ENCODE peak calls at places on chromosomes 2 and 18, in nine cellular contexts. M, Y, X, O, C, U, P, I and D are unnamed samples.

GRCh38 chr2:217899231-217900009 is 103.4 kb downstream of the TNS1 start:
- DNase-seq in C (peak), U (peak), P (peak), X (no peak), O (peak), I (no peak), Y (no peak), M (no peak), D (no peak)

GRCh38 chr2:197668296-197668695 is 7.1 kb downstream of the RFTN2 start:
- DNase-seq in I (no peak), P (no peak), X (no peak), U (no peak), O (no peak), C (no peak), Y (no peak), M (no peak), D (no peak)

GRCh38 chr2:117763806-117764205 is 50.7 kb upstream of the DDX18 start:
- DNase-seq in I (no peak), P (no peak), X (no peak), M (no peak), U (peak), Y (no peak), C (peak), O (no peak), D (no peak)

GRCh38 chr2:36663851-36664715 is 32.4 kb upstream of the VIT start:
- DNase-seq in C (peak), M (peak), Y (peak), P (peak), I (no peak), U (peak), O (no peak), X (no peak), D (no peak)

GRCh38 chr2:151853070-151853758 is 25.0 kb upstream of the ARL5A start:
- DNase-seq in P (no peak), Y (no peak), O (no peak), X (no peak), M (no peak), I (no peak), U (no peak), C (no peak), D (no peak)

GRCh38 chr2:232008907-232009638 is 47.6 kb downstream of the DIS3L2 start:
- DNase-seq in U (no peak), O (no peak), C (no peak), M (no peak), I (no peak), Y (no peak), X (no peak), P (no peak), D (no peak)

GRCh38 chr18:77063256-77063655 is 69.3 kb downstream of the MBP start:
- DNase-seq in I (no peak), X (no peak), M (peak), Y (peak), U (peak), O (no peak), P (no peak), C (no peak), D (peak)

GRCh38 chr2:108833219-108833618 is 46.6 kb downstream of the CCDC138 start:
- DNase-seq in U (no peak), C (no peak), O (no peak), I (no peak), X (no peak), P (no peak), M (no peak), Y (peak), D (no peak)

GRCh38 chr2:205511221-205511620 is 171.1 kb upstream of the NRP2 start:
- DNase-seq in P (no peak), C (no peak), M (no peak), I (peak), O (no peak), U (no peak), X (no peak), Y (no peak), D (no peak)

GRCh38 chr2:40113997-40114396 is 334.9 kb upstream of the THUMPD2 start:
- DNase-seq in I (no peak), P (no peak), M (no peak), U (no peak), C (no peak), O (no peak), X (no peak), Y (no peak), D (no peak)

GRCh38 chr2:112958428-112959108 is 19.2 kb upstream of the IL36G start:
- DNase-seq in Y (peak), O (no peak), U (peak), X (no peak), C (no peak), I (no peak), P (peak), M (peak), D (no peak)

GRCh38 chr2:43226558-43226954 is at the start of gene ZFP36L2:
- DNase-seq in M (peak), Y (peak), C (no peak), I (no peak), P (peak), X (peak), O (peak), U (peak), D (peak)

GRCh38 chr18:5534845-5535244 is 9.0 kb downstream of the EPB41L3 start:
- DNase-seq in X (no peak), I (no peak), Y (no peak), P (no peak), O (no peak), M (no peak), U (no peak), C (peak), D (no peak)

DNA sequence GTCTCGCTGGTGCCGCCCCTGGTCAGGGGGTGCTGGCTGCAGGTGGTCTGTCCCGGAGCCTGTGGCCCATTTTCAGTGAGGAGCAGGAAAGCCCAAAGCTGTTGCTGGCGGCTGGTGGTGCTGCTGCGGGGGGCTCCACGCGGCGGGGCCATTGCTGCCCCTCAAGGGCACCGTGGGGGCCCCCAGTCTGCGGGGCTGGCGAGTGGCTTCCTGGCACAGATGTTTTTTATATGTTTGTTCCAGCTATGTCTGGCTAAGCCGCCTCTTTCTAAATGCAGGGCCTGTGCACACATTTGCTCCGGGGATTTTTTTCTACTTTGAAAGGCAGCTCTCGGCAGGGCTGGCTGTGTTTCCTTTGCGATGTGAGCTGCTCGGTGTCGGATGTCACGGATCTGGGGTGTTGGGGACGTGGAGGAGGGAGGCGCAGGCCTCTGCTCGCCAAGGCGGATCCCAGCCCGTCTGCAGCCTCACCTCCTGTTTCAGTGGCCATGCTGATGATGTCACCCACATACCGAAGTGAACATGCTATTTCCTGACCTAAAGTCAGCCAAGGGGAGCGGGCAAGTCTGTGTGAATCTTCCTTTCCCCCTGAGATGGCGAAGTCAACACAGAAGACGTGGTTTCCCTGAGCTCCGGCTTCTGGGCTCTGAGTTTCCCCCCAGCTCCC is 112.0 kb upstream of the CTDP1 start:
- DNase-seq in X (peak), U (peak), O (peak), M (no peak), I (peak), P (peak), Y (no peak), C (peak), D (no peak)
- H3K4me3 ChIP-seq in X (no peak), U (no peak), O (no peak), M (no peak), I (no peak), P (no peak), Y (no peak), C (no peak), D (no peak)

GRCh38 chr2:149169653-149170052 is 131.2 kb downstream of the LYPD6B start:
- DNase-seq in U (peak), P (no peak), X (no peak), M (no peak), Y (no peak), C (peak), I (no peak), O (no peak), D (no peak)

GRCh38 chr2:149166958-149167810 is 128.7 kb downstream of the LYPD6B start:
- DNase-seq in C (no peak), U (no peak), Y (no peak), P (no peak), X (no peak), I (no peak), M (peak), O (no peak), D (peak)

GRCh38 chr2:149167941-149168340 is 129.4 kb downstream of the LYPD6B start:
- DNase-seq in X (no peak), Y (no peak), U (no peak), I (no peak), C (no peak), M (no peak), O (peak), P (no peak), D (no peak)

GRCh38 chr2:149170911-149171310 is 132.4 kb downstream of the LYPD6B start:
- DNase-seq in P (no peak), I (no peak), O (no peak), U (peak), M (no peak), Y (no peak), X (no peak), C (no peak), D (no peak)

GRCh38 chr2:149170156-149170555 is 131.7 kb downstream of the LYPD6B start:
- DNase-seq in X (no peak), I (no peak), Y (no peak), M (no peak), U (no peak), C (no peak), P (no peak), O (no peak), D (no peak)
- H3K4me3 ChIP-seq in X (no peak), I (no peak), Y (no peak), M (no peak), U (no peak), C (no peak), P (no peak), O (no peak), D (no peak)

GRCh38 chr2:121144111-121144510 is 140.9 kb downstream of the TFCP2L1 start:
- DNase-seq in I (no peak), U (no peak), P (no peak), Y (no peak), C (no peak), M (no peak), O (no peak), X (no peak), D (no peak)

GRCh38 chr2:121147766-121148165 is 137.2 kb downstream of the TFCP2L1 start:
- DNase-seq in O (no peak), X (no peak), P (no peak), U (no peak), M (no peak), I (no peak), Y (no peak), C (peak), D (no peak)

GRCh38 chr2:121149384-121149783 is 135.6 kb downstream of the TFCP2L1 start:
- DNase-seq in O (no peak), U (no peak), Y (no peak), X (no peak), P (no peak), M (no peak), I (no peak), C (no peak), D (no peak)

GRCh38 chr2:121148481-121148880 is 136.5 kb downstream of the TFCP2L1 start:
- DNase-seq in Y (no peak), I (no peak), X (no peak), U (no peak), P (no peak), C (no peak), M (no peak), O (no peak), D (no peak)

DNA sequence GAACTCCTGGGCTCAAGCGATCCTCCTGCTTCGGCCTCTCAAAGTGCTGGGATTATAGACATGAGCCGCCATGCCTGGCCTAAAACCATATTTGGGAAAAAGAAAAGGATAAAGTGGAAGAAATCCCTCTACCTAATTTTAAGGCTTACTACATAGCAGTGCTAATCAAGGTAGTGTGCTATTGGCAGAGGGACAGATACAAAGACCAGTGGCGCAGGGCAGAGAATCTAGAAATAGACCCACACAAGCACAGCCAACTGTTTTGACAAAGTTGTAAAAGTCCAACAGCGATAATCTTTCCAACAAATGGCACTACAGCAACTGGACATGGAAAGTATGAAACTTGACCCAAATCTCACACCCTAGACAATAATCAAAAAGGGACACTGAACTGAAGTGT is 138.4 kb downstream of the TFCP2L1 start:
- DNase-seq in C (no peak), Y (no peak), U (no peak), P (no peak), O (no peak), X (no peak), I (no peak), M (no peak), D (no peak)
- H3K4me3 ChIP-seq in C (no peak), Y (no peak), U (no peak), P (no peak), O (no peak), X (no peak), I (no peak), M (no peak), D (no peak)

GRCh38 chr2:65053199-65053598 is 3.0 kb upstream of the CEP68 start:
- DNase-seq in I (no peak), M (peak), X (no peak), O (no peak), C (no peak), P (no peak), U (peak), Y (peak), D (peak)
- H3K4me3 ChIP-seq in I (no peak), M (no peak), X (no peak), O (no peak), C (no peak), P (no peak), U (no peak), Y (peak), D (no peak)

GRCh38 chr18:10524507-10525425 is 1.1 kb upstream of the NAPG start:
- DNase-seq in C (peak), I (no peak), M (no peak), Y (no peak), O (no peak), U (peak), X (no peak), P (no peak), D (no peak)
- H3K4me3 ChIP-seq in C (no peak), I (no peak), M (peak), Y (peak), O (peak), U (no peak), X (no peak), P (no peak), D (peak)

DNA sequence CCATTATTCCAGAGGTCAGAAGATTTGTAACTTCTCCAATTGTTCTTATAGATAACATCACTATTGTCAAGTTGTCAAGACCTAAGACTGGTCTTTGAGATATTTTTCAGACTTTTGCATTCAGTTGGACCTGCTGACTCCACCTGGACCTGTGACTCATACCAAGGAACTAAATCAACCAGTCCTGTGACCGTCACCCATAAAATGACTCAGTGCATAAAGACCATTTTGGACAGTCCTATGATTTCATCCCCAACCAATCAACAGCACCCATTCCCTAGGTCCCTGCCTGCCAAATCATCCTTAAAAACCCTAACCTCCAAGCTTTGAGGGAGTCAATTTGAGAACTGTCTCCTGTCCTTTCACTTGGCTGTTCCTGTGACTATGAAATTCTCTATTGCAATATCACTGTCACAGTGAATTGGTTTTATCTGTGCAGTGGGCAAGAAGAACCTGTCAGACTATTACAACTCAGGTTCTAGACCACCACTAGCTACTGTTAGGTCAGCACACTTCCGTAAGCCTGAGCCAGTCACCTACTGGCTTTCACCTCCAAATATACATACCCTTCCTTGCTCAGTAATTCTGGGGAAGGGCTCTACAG is 17.1 kb downstream of the DPP4 start:
- DNase-seq in I (no peak), O (no peak), X (no peak), Y (no peak), P (no peak), C (no peak), U (no peak), M (no peak), D (no peak)
- H3K4me3 ChIP-seq in I (no peak), O (no peak), X (no peak), Y (peak), P (no peak), C (no peak), U (no peak), M (no peak), D (no peak)

GRCh38 chr2:88549616-88550292 is 77.5 kb downstream of the EIF2AK3 start:
- DNase-seq in C (no peak), P (peak), U (no peak), I (no peak), X (no peak), M (no peak), Y (no peak), O (no peak), D (no peak)
- H3K4me3 ChIP-seq in C (peak), P (peak), U (no peak), I (peak), X (no peak), M (no peak), Y (no peak), O (no peak), D (no peak)

DNA sequence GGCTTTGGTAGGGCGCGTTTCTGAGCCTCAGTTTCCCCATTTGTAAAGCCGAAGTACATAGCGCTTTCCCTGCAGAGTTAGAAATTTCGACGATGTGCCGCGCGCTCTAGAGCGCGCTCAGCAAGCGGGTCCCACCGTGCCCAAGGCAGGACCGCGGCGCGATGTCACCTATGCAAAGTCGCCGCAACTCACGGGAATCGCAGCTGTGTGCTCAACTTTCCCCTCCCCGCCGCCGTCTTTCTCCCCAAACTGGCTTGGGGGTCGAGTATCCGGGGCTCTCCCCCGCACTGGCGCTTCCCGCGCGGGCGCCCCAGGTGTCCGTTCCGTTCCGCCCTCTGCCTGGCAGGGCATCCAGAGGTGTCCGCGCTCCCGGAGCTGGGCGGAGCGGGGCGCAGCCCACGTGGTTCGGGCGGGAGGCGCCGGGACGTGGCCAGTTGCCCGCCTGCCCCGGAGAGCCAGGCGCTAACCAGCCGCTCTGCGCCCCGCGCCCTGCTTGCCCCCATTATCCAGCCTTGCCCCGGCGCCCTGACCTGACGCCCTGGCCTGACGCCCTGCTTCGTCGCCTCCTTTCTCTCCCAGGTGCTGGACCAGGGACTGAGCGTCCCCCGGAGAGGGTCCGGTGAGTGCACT is at the start of gene MLPH:
- DNase-seq in Y (no peak), C (no peak), M (no peak), O (peak), X (no peak), P (peak), I (no peak), U (peak), D (no peak)
- H3K4me3 ChIP-seq in Y (no peak), C (peak), M (no peak), O (peak), X (peak), P (peak), I (peak), U (peak), D (no peak)

DNA sequence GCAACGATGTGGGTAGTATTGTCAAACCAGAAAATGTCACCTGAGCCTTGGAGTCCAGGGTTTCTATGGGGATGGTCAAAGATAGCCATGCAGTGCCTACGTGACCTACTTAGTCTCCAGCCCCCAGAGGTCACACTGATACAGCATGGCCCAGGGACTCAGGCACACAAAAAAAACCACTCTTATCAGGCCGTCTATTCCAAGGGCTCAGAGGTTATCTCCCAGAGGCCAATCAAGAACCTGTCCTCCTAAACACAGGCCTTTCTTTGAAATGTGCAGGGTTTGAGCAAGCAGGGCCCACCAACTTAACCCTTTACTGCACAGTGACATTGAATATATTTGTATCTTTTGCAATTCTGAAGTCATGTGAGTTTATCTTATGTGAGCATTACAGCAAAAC is 82.7 kb downstream of the MRO start:
- DNase-seq in Y (no peak), I (no peak), U (no peak), P (no peak), M (no peak), X (no peak), O (no peak), C (no peak), D (no peak)
- H3K4me3 ChIP-seq in Y (no peak), I (no peak), U (no peak), P (no peak), M (no peak), X (no peak), O (no peak), C (no peak), D (no peak)

GRCh38 chr2:5689790-5690189 is 2.4 kb upstream of the SOX11 start:
- DNase-seq in U (no peak), P (no peak), Y (no peak), C (no peak), O (no peak), X (no peak), I (no peak), M (no peak), D (no peak)
- H3K4me3 ChIP-seq in U (no peak), P (peak), Y (no peak), C (peak), O (no peak), X (no peak), I (no peak), M (no peak), D (no peak)